ENCODE peak calls at places on chromosomes 13 and 19, in five cellular contexts. K, O, Y, T and V are unnamed samples.

GRCh38 chr19:8699908-8700307 is 1.3 kb upstream of the ACTL9 start:
- DNase-seq in K (no peak), O (no peak), Y (no peak), T (no peak), V (no peak)

GRCh38 chr19:4062576-4063368 is 3.9 kb downstream of the ZBTB7A start:
- DNase-seq in K (no peak), O (no peak), Y (no peak), T (no peak), V (no peak)

GRCh38 chr13:76667551-76667950 is 218.7 kb downstream of the KCTD12 start:
- DNase-seq in K (peak; percentile 77), O (no peak), Y (peak; percentile 4), T (no peak), V (no peak)

GRCh38 chr13:83943530-83944279 is 61.4 kb upstream of the SLITRK1 start:
- DNase-seq in K (no peak), O (no peak), Y (no peak), T (no peak), V (peak; percentile 0)

GRCh38 chr13:98977568-98978270 is at the start of gene DOCK9:
- DNase-seq in K (peak; percentile 65), O (no peak), Y (no peak), T (no peak), V (no peak)

GRCh38 chr13:109144693-109145437 is 515.5 kb downstream of the MYO16 start:
- DNase-seq in K (no peak), O (no peak), Y (no peak), T (no peak), V (no peak)

GRCh38 chr13:28493740-28494536 is 990 bp downstream of the FLT1 start:
- DNase-seq in K (no peak), O (no peak), Y (peak; percentile 28), T (no peak), V (no peak)

GRCh38 chr13:20969182-20969581 is 66.6 kb upstream of the XPO4 start:
- DNase-seq in K (peak; percentile 68), O (no peak), Y (no peak), T (peak; percentile 15), V (no peak)

GRCh38 chr19:19113040-19113541 is 25.2 kb downstream of the TMEM161A start:
- DNase-seq in K (peak; percentile 74), O (peak; percentile 58), Y (peak; percentile 62), T (no peak), V (peak; percentile 75)

GRCh38 chr19:33603377-33603776 is 18.4 kb upstream of the CHST8 start:
- DNase-seq in K (no peak), O (no peak), Y (no peak), T (no peak), V (no peak)

GRCh38 chr19:28793391-28794168 is 419.4 kb downstream of the UQCRFS1 start:
- DNase-seq in K (no peak), O (no peak), Y (no peak), T (no peak), V (no peak)

GRCh38 chr19:34226036-34226435 is 28.3 kb upstream of the GARRE1 start:
- DNase-seq in K (no peak), O (no peak), Y (no peak), T (no peak), V (no peak)

GRCh38 chr19:38731654-38732301 is 12.5 kb downstream of the CAPN12 start:
- DNase-seq in K (no peak), O (no peak), Y (no peak), T (no peak), V (no peak)

GRCh38 chr19:7874080-7874856 is at the start of gene PRR36:
- DNase-seq in K (no peak), O (peak; percentile 43), Y (peak; percentile 93), T (no peak), V (peak; percentile 58)

GRCh38 chr19:13149628-13150186 is 468 bp downstream of the STX10 start:
- DNase-seq in K (no peak), O (no peak), Y (peak; percentile 66), T (no peak), V (peak; percentile 37)

GRCh38 chr13:27481766-27482165 is 31.4 kb upstream of the MTIF3 start:
- DNase-seq in K (peak; percentile 10), O (peak; percentile 69), Y (peak; percentile 65), T (no peak), V (peak; percentile 37)

GRCh38 chr13:35884211-35884610 is 247.0 kb downstream of the DCLK1 start:
- DNase-seq in K (no peak), O (no peak), Y (no peak), T (no peak), V (no peak)

GRCh38 chr13:112447761-112448603 is 71.8 kb downstream of the SPACA7 start:
- DNase-seq in K (no peak), O (no peak), Y (peak; percentile 18), T (no peak), V (no peak)

GRCh38 chr13:81487151-81487550 is 1146.2 kb upstream of the SPRY2 start:
- DNase-seq in K (no peak), O (no peak), Y (peak; percentile 1), T (no peak), V (peak; percentile 24)

GRCh38 chr13:109698779-109699178 is 87.6 kb downstream of the IRS2 start:
- DNase-seq in K (peak; percentile 49), O (no peak), Y (no peak), T (no peak), V (no peak)

GRCh38 chr19:12821761-12822160 is 12.6 kb downstream of the RTBDN start:
- DNase-seq in K (no peak), O (no peak), Y (no peak), T (no peak), V (no peak)

GRCh38 chr13:34174671-34175145 is 356.8 kb downstream of the RFC3 start:
- DNase-seq in K (peak; percentile 33), O (no peak), Y (no peak), T (no peak), V (no peak)

GRCh38 chr13:46198794-46199193 is 12.9 kb upstream of the LRRC63 start:
- DNase-seq in K (no peak), O (no peak), Y (no peak), T (no peak), V (no peak)

GRCh38 chr19:50843205-50843604 is 9.8 kb upstream of the KLK15 start:
- DNase-seq in K (no peak), O (no peak), Y (no peak), T (no peak), V (no peak)

GRCh38 chr19:34201133-34201532 is 28.8 kb downstream of the LSM14A start:
- DNase-seq in K (no peak), O (no peak), Y (no peak), T (no peak), V (no peak)

GRCh38 chr19:38647966-38648788 is 728 bp downstream of the ACTN4 start:
- DNase-seq in K (no peak), O (no peak), Y (peak; percentile 49), T (no peak), V (no peak)

GRCh38 chr19:38662508-38663155 is 15.2 kb downstream of the ACTN4 start:
- DNase-seq in K (no peak), O (no peak), Y (no peak), T (no peak), V (no peak)

GRCh38 chr13:98393873-98394272 is 183.0 kb downstream of the STK24 start:
- DNase-seq in K (no peak), O (no peak), Y (no peak), T (no peak), V (no peak)

GRCh38 chr19:8310342-8311055 is 2.3 kb upstream of the CD320 start:
- DNase-seq in K (no peak), O (no peak), Y (no peak), T (no peak), V (no peak)

GRCh38 chr19:55809381-55810058 is 22.3 kb downstream of the NLRP11 start:
- DNase-seq in K (peak; percentile 33), O (peak; percentile 83), Y (peak; percentile 61), T (no peak), V (peak; percentile 65)

GRCh38 chr19:30564551-30565011 is 192.4 kb downstream of the ZNF536 start:
- DNase-seq in K (no peak), O (no peak), Y (no peak), T (no peak), V (no peak)

GRCh38 chr19:19372656-19373416 is 32.6 kb upstream of the GATAD2A start:
- DNase-seq in K (peak; percentile 45), O (peak; percentile 79), Y (no peak), T (no peak), V (peak; percentile 90)

GRCh38 chr13:111470933-111471332 is 150.5 kb downstream of the TEX29 start:
- DNase-seq in K (no peak), O (no peak), Y (no peak), T (no peak), V (no peak)

GRCh38 chr19:55082023-55082851 is 6.6 kb downstream of the EPS8L1 start:
- DNase-seq in K (peak; percentile 42), O (peak; percentile 51), Y (peak; percentile 87), T (no peak), V (no peak)

GRCh38 chr13:32594339-32594738 is 8.1 kb downstream of the PDS5B start:
- DNase-seq in K (peak; percentile 54), O (no peak), Y (no peak), T (no peak), V (no peak)
- TF ChIP-seq MXI1 in K (no peak), O (no peak), Y (no peak), T (no peak), V (no peak)

GRCh38 chr19:10654610-10655456 is 687 bp downstream of the ILF3 start:
- DNase-seq in K (no peak), O (peak; percentile 96), Y (peak; percentile 95), T (no peak), V (peak; percentile 47)

GRCh38 chr19:10651821-10652220 is 2.3 kb upstream of the ILF3 start:
- DNase-seq in K (no peak), O (no peak), Y (no peak), T (no peak), V (no peak)

GRCh38 chr19:10653482-10653731 is 739 bp upstream of the ILF3 start:
- DNase-seq in K (no peak), O (no peak), Y (no peak), T (no peak), V (no peak)

GRCh38 chr19:10653732-10654609 is at the start of gene ILF3:
- DNase-seq in K (peak; percentile 100), O (peak; percentile 91), Y (peak; percentile 96), T (peak; percentile 100), V (peak; percentile 100)

GRCh38 chr19:10655457-10656312 is 1.5 kb downstream of the ILF3 start:
- DNase-seq in K (peak; percentile 44), O (peak; percentile 14), Y (peak; percentile 35), T (no peak), V (peak; percentile 12)
- TF ChIP-seq MXI1 in K (no peak), O (no peak), Y (peak; percentile 16), T (peak; percentile 24), V (no peak)

GRCh38 chr19:743168-743687 is 7.7 kb upstream of the MISP start:
- DNase-seq in K (no peak), O (no peak), Y (no peak), T (no peak), V (no peak)
- TF ChIP-seq MXI1 in K (no peak), O (no peak), Y (no peak), T (no peak), V (no peak)

GRCh38 chr19:10802479-10802878 is 33.5 kb downstream of the TMED1 start:
- DNase-seq in K (no peak), O (no peak), Y (no peak), T (no peak), V (no peak)

GRCh38 chr19:10803252-10803651 is 32.8 kb downstream of the TMED1 start:
- DNase-seq in K (no peak), O (no peak), Y (no peak), T (no peak), V (no peak)

GRCh38 chr19:10808937-10809655 is 26.9 kb downstream of the TMED1 start:
- DNase-seq in K (peak; percentile 21), O (peak; percentile 71), Y (no peak), T (no peak), V (no peak)

GRCh38 chr19:10805075-10805757 is 30.8 kb downstream of the TMED1 start:
- DNase-seq in K (no peak), O (no peak), Y (no peak), T (no peak), V (no peak)

GRCh38 chr19:10805758-10806247 is 30.2 kb downstream of the TMED1 start:
- DNase-seq in K (no peak), O (no peak), Y (peak; percentile 33), T (no peak), V (no peak)
- TF ChIP-seq MXI1 in K (no peak), O (no peak), Y (no peak), T (no peak), V (no peak)